ENCODE peak calls at places on chromosome 1, in nine cellular contexts. H is AG04450; W is lung; A is ovary; R is aorta; Z is Jurkat, Clone E6-1; S is fibroblast of lung; O is Peyer's patch; X is DND-41. V is an unnamed sample.

GRCh38 chr1:18100493-18101063 is 7.0 kb upstream of the IGSF21 start:
- DNase-seq in X (peak; percentile 55), R (no peak), S (peak; percentile 50), H (peak; percentile 18), A (no peak), Z (peak; percentile 58), W (peak; percentile 58), O (no peak), V (peak; percentile 64)

GRCh38 chr1:244675167-244675566 is 22.2 kb downstream of the DESI2 start:
- DNase-seq in X (no peak), Z (no peak), H (no peak), O (no peak), R (no peak), S (peak; percentile 19), W (no peak), A (no peak), V (no peak)

GRCh38 chr1:202002447-202002846 is 7.9 kb upstream of the ELF3 start:
- DNase-seq in H (no peak), R (no peak), X (no peak), Z (no peak), O (no peak), S (no peak), W (no peak), A (no peak), V (peak; percentile 56)

GRCh38 chr1:116157096-116157495 is 45.9 kb downstream of the MAB21L3 start:
- DNase-seq in O (no peak), R (no peak), Z (no peak), S (no peak), W (peak; percentile 13), X (no peak), A (no peak), H (no peak), V (no peak)

GRCh38 chr1:196779093-196779492 is 4.5 kb downstream of the CFHR3 start:
- DNase-seq in S (no peak), H (no peak), A (no peak), W (no peak), Z (no peak), R (no peak), O (no peak), X (no peak), V (no peak)

GRCh38 chr1:58409826-58410225 is 136.7 kb downstream of the OMA1 start:
- DNase-seq in A (no peak), S (no peak), H (no peak), X (no peak), Z (no peak), O (no peak), W (no peak), R (no peak), V (no peak)

GRCh38 chr1:206685749-206686485 is 1.2 kb downstream of the MAPKAPK2 start:
- DNase-seq in Z (no peak), X (peak; percentile 39), A (peak; percentile 81), H (no peak), S (peak; percentile 84), R (peak; percentile 89), O (peak; percentile 70), W (peak; percentile 78), V (peak; percentile 48)

GRCh38 chr1:220281159-220281574 is 8.9 kb upstream of the RAB3GAP2 start:
- DNase-seq in W (no peak), R (no peak), Z (no peak), A (no peak), X (no peak), O (no peak), S (peak; percentile 62), H (no peak), V (no peak)

GRCh38 chr1:150178543-150178942 is 28.8 kb downstream of the PLEKHO1 start:
- DNase-seq in H (no peak), A (no peak), X (no peak), S (no peak), O (no peak), R (no peak), Z (no peak), W (no peak), V (peak; percentile 28)

GRCh38 chr1:37477198-37477931 is 3.0 kb downstream of the ZC3H12A start:
- DNase-seq in A (peak; percentile 52), O (peak; percentile 69), H (no peak), W (peak; percentile 65), X (peak; percentile 60), R (no peak), Z (peak; percentile 35), S (no peak), V (peak; percentile 82)

GRCh38 chr1:236148471-236148847 is 6.1 kb downstream of the GPR137B start:
- DNase-seq in A (no peak), H (no peak), S (peak; percentile 21), R (no peak), O (no peak), Z (no peak), W (no peak), X (no peak), V (no peak)

GRCh38 chr1:58305622-58306021 is 240.9 kb downstream of the OMA1 start:
- DNase-seq in A (no peak), Z (no peak), X (no peak), R (no peak), H (no peak), O (no peak), W (no peak), S (no peak), V (no peak)

GRCh38 chr1:185812934-185813333 is 78.7 kb downstream of the HMCN1 start:
- DNase-seq in S (no peak), A (no peak), Z (no peak), R (no peak), X (no peak), O (no peak), W (no peak), H (no peak), V (no peak)

GRCh38 chr1:62314951-62315350 is 4.3 kb downstream of the KANK4 start:
- DNase-seq in Z (no peak), R (no peak), S (no peak), O (no peak), W (no peak), H (no peak), X (no peak), A (no peak), V (no peak)

GRCh38 chr1:219318826-219319225 is 145.1 kb downstream of the LYPLAL1 start:
- DNase-seq in Z (no peak), A (no peak), X (no peak), R (no peak), S (no peak), O (no peak), W (no peak), H (no peak), V (no peak)

GRCh38 chr1:30085814-30086770 is 637.3 kb downstream of the MATN1 start:
- DNase-seq in Z (peak; percentile 19), R (peak; percentile 92), W (no peak), H (no peak), O (peak; percentile 63), X (peak; percentile 10), A (peak; percentile 62), S (peak; percentile 58), V (no peak)
- H3K4me3 ChIP-seq in Z (no peak overlapping the region), R (peak overlapping the region; percentile 22), W (no peak overlapping the region), H (peak overlapping the region; percentile 29), O (no peak overlapping the region), X (no peak overlapping the region), A (no peak overlapping the region), S (no peak overlapping the region), V (no peak overlapping the region)

GRCh38 chr1:13494025-13494424 is 19.8 kb downstream of the LRRC38 start:
- DNase-seq in X (no peak), S (no peak), A (no peak), O (no peak), W (no peak), R (no peak), H (no peak), Z (no peak), V (no peak)

GRCh38 chr1:13498553-13498952 is 15.2 kb downstream of the LRRC38 start:
- DNase-seq in Z (peak; percentile 97), R (no peak), S (no peak), W (no peak), A (no peak), O (no peak), X (peak; percentile 93), H (no peak), V (no peak)

GRCh38 chr1:13500806-13501205 is 13.0 kb downstream of the LRRC38 start:
- DNase-seq in H (no peak), W (no peak), O (no peak), A (no peak), Z (no peak), S (no peak), R (no peak), X (no peak), V (no peak)

GRCh38 chr1:13494712-13495111 is 19.1 kb downstream of the LRRC38 start:
- DNase-seq in Z (no peak), W (no peak), R (no peak), S (no peak), A (no peak), X (no peak), H (no peak), O (no peak), V (no peak)

DNA sequence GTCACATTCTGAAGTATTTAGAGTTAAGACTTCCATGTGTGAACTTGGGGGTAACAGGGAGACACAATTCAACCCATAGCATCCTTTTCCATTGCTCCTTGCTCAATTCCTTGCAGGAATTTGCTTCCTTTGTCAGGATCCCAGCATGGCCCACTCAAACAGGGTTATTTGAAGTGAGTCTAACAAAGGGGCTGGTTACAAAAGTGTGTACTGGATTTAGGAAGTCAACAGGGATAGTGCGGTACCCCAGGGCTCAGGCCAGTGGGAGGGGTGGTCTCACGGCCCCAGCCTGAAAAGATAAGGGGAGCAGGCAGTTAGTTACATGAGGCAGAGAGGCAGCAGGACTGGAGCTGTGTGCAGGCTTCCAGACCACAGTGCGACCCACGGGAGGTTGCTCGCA is 14.4 kb downstream of the LRRC38 start:
- DNase-seq in X (no peak), Z (no peak), O (no peak), R (no peak), A (no peak), S (no peak), W (no peak), H (no peak), V (no peak)
- H3K4me3 ChIP-seq in X (no peak overlapping the region), Z (no peak overlapping the region), O (no peak overlapping the region), R (no peak overlapping the region), A (no peak overlapping the region), S (no peak overlapping the region), W (no peak overlapping the region), H (no peak overlapping the region), V (no peak overlapping the region)

GRCh38 chr1:40981702-40982448 is 2.4 kb downstream of the CTPS1 start:
- DNase-seq in R (no peak), S (peak; percentile 50), X (no peak), O (no peak), A (peak; percentile 64), W (no peak), Z (no peak), H (no peak), V (no peak)
- H3K4me3 ChIP-seq in R (peak overlapping the region; percentile 57), S (peak overlapping the region; percentile 83), X (no peak overlapping the region), O (no peak overlapping the region), A (peak overlapping the region; percentile 8), W (no peak overlapping the region), Z (peak overlapping the region; percentile 74), H (peak overlapping the region; percentile 77), V (no peak overlapping the region)

DNA sequence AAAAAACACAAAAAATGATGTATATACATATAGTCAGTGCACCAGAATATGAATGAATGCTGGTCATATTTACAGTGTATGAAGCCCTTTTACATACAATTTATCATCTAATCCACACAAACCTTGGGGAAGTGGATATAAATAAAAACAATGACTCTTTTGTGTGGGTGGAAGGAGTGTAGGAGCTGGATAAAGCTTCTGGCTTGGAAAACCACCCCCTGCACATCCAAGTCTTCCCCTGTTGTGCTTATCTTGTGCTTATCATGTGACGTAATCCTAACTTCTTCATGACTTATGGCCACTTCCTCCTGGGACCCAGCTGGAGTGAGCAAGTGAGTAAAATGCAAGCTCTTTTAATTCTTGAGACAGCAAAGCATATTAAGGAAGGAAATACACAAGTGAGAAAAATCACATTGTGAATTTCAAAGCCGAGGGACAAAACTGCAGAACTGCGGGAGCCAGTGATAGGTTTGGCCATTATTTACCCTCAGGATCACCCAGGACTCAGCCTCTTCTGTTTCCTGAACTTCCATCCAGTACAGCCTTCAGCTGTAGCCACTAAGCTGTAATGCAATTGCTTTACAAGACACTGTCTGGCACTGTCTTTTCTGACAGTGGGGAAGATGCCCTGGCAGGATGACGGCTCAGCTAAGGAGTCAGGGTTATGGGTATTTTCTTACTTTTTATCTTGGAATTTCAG is 104.0 kb upstream of the PPM1J start:
- DNase-seq in Z (no peak), X (no peak), R (no peak), W (no peak), H (peak; percentile 39), A (no peak), S (peak; percentile 62), O (no peak), V (peak; percentile 63)
- H3K4me3 ChIP-seq in Z (no peak overlapping the region), X (no peak overlapping the region), R (no peak overlapping the region), W (no peak overlapping the region), H (no peak overlapping the region), A (no peak overlapping the region), S (no peak overlapping the region), O (no peak overlapping the region), V (no peak overlapping the region)